ENCODE peak calls at places on chromosomes 7 and 10, in six cellular contexts. D is keratinocyte, A is endothelial cell of umbilical vein, O is SK-N-SH, B is IMR-90, W is mammary epithelial cell. T is an unnamed sample.

GRCh38 chr10:70549962-70550845 is 52.3 kb downstream of the PRF1 start:
- DNase-seq in D (no peak), A (peak; percentile 59), O (peak; percentile 88), W (peak; percentile 39), B (peak; percentile 48), T (peak; percentile 39)

GRCh38 chr10:132409667-132410028 is 12.6 kb downstream of the PWWP2B start:
- DNase-seq in A (no peak), D (no peak), W (no peak), B (no peak), O (no peak), T (no peak)

GRCh38 chr7:66952343-66953043 is 31.5 kb downstream of the TMEM248 start:
- DNase-seq in W (peak; percentile 66), B (peak; percentile 77), O (no peak), A (peak; percentile 68), D (peak; percentile 23), T (peak; percentile 61)

GRCh38 chr7:82851126-82851525 is 311.6 kb downstream of the PCLO start:
- DNase-seq in O (no peak), A (no peak), D (no peak), W (no peak), B (no peak), T (no peak)

GRCh38 chr10:93438796-93439253 is 43.3 kb downstream of the MYOF start:
- DNase-seq in D (peak; percentile 77), W (peak; percentile 91), O (no peak), B (no peak), A (no peak), T (no peak)

GRCh38 chr7:93226310-93226709 is at the start of gene HEPACAM2:
- DNase-seq in D (no peak), W (no peak), B (no peak), O (no peak), A (no peak), T (no peak)

GRCh38 chr7:78179211-78179610 is 380.6 kb downstream of the PHTF2 start:
- DNase-seq in W (no peak), B (no peak), A (no peak), D (no peak), O (no peak), T (no peak)

GRCh38 chr10:33136271-33136670 is 178.2 kb upstream of the ITGB1 start:
- DNase-seq in B (peak; percentile 77), W (peak; percentile 96), D (peak; percentile 15), O (no peak), A (no peak), T (peak; percentile 67)

GRCh38 chr10:49650724-49651034 is 28.8 kb upstream of the C10orf53 start:
- DNase-seq in D (no peak), B (no peak), A (no peak), W (no peak), O (peak; percentile 4), T (no peak)

GRCh38 chr10:52755297-52756062 is 17.1 kb downstream of the MBL2 start:
- DNase-seq in W (peak; percentile 55), O (no peak), D (no peak), B (peak; percentile 70), A (no peak), T (peak; percentile 70)

GRCh38 chr10:133104076-133104965 is 16.6 kb downstream of the ADGRA1 start:
- DNase-seq in W (no peak), O (no peak), A (no peak), D (no peak), B (no peak), T (no peak)

GRCh38 chr10:100728928-100729876 is 16.2 kb upstream of the PAX2 start:
- DNase-seq in A (no peak), D (no peak), B (peak; percentile 13), O (peak; percentile 83), W (no peak), T (peak; percentile 19)

GRCh38 chr10:61987537-61987936 is 86.0 kb downstream of the ARID5B start:
- DNase-seq in B (no peak), A (no peak), W (no peak), O (no peak), D (no peak), T (no peak)

GRCh38 chr10:113425596-113425995 is 127.3 kb upstream of the HABP2 start:
- DNase-seq in O (no peak), W (no peak), A (peak; percentile 62), B (no peak), D (no peak), T (no peak)

GRCh38 chr10:119339099-119339498 is 131.7 kb downstream of the GRK5 start:
- DNase-seq in O (no peak), B (no peak), A (no peak), D (no peak), W (no peak), T (no peak)

GRCh38 chr10:119268871-119269506 is 61.6 kb downstream of the GRK5 start:
- DNase-seq in O (no peak), D (no peak), W (no peak), A (peak; percentile 46), B (peak; percentile 45), T (no peak)

GRCh38 chr10:4883079-4883739 is 57.2 kb downstream of the AKR1E2 start:
- DNase-seq in A (no peak), D (peak; percentile 35), O (no peak), B (peak; percentile 83), W (peak; percentile 80), T (peak; percentile 84)

GRCh38 chr7:17357952-17358351 is 59.5 kb downstream of the AHR start:
- DNase-seq in D (no peak), O (no peak), B (peak; percentile 26), W (no peak), A (no peak), T (no peak)

GRCh38 chr10:70684841-70685457 is 12.6 kb downstream of the ADAMTS14 start:
- DNase-seq in W (no peak), D (no peak), A (no peak), O (no peak), B (no peak), T (no peak)

GRCh38 chr10:67697646-67698245 is 1.8 kb upstream of the CTNNA3 start:
- DNase-seq in W (peak; percentile 16), A (peak; percentile 80), B (peak; percentile 56), O (peak; percentile 62), D (no peak), T (peak; percentile 47)

GRCh38 chr7:143284591-143285453 is at the start of gene TMEM139:
- DNase-seq in O (peak; percentile 56), B (no peak), W (no peak), A (no peak), D (no peak), T (no peak)

GRCh38 chr7:143285454-143285756 is 647 bp downstream of the TMEM139 start:
- DNase-seq in A (no peak), D (no peak), B (no peak), O (no peak), W (peak; percentile 43), T (no peak)

GRCh38 chr7:143287321-143287934 is 723 bp upstream of the CASP2 start:
- DNase-seq in D (no peak), O (no peak), W (no peak), B (no peak), A (no peak), T (no peak)

GRCh38 chr7:143286522-143286890 is 1.6 kb upstream of the CASP2 start:
- DNase-seq in D (no peak), W (no peak), B (no peak), A (no peak), O (no peak), T (no peak)

GRCh38 chr7:143285806-143286521 is 1.2 kb downstream of the TMEM139 start:
- DNase-seq in B (no peak), W (no peak), D (no peak), A (no peak), O (no peak), T (no peak)
- H3K4me3 ChIP-seq in B (no peak overlapping the region), W (peak overlapping the region; percentile 41), D (peak overlapping the region; percentile 67), A (no peak overlapping the region), O (no peak overlapping the region), T (no peak overlapping the region)

DNA sequence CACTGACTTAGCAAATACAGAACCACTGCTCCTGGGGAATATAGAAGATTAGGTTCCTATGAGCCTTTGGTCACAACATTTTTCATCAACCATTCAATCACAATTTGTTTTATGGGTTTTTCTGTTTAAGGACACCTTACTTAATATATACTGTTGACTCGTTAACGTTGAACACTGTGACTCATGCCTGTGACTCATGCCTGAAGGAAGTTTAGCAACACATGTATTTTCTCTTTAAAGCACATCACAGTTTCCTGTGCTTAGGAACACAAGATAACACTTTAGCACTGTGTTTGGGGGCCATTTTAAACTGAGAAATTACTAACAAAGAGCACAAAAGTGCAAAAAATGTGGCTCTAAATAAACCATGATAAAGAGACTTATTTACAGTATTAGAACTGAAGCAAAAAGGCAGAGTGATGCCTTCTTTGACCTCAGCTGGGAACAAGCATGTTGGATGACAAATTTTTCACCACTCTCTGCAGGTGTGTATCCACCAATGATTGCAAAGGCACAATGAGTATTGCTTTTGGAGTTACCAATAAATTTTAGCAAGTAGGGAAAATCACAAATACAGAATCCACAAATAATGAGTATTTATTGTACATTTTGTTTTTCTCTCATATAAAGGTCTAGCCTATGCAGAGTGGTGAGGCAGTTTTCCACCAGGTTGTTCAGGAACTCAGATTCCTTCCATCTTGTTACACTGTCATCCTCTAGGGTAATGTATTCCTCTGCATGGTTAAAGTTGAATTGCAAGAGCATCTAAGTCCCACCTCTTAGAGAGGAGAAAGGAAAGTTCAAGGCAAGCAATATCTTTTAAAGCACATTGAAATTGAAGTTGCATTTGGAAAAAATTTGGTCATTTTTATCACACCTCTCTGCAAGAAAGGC is 7.3 kb downstream of the FGFBP3 start:
- DNase-seq in B (peak; percentile 97), W (peak; percentile 92), O (no peak), D (peak; percentile 40), A (peak; percentile 97), T (peak; percentile 95)
- H3K9ac ChIP-seq in B (no peak overlapping the region), W (no peak overlapping the region), O (no peak overlapping the region), D (peak overlapping the region; percentile 2), A (peak overlapping the region; percentile 47), T (no peak overlapping the region)

GRCh38 chr7:148723846-148724245 is 25.1 kb downstream of the CUL1 start:
- DNase-seq in B (no peak), O (no peak), D (no peak), W (no peak), A (no peak), T (peak; percentile 27)

GRCh38 chr7:148723166-148723559 is 24.5 kb downstream of the CUL1 start:
- DNase-seq in D (no peak), O (no peak), A (no peak), B (no peak), W (no peak), T (no peak)

GRCh38 chr7:148729984-148730733 is 31.5 kb downstream of the CUL1 start:
- DNase-seq in A (no peak), D (no peak), B (peak; percentile 80), O (no peak), W (no peak), T (peak; percentile 58)

GRCh38 chr7:148726385-148726784 is 27.7 kb downstream of the CUL1 start:
- DNase-seq in W (no peak), B (no peak), A (no peak), D (no peak), O (no peak), T (no peak)

GRCh38 chr7:148727501-148728278 is 29.0 kb downstream of the CUL1 start:
- DNase-seq in W (peak; percentile 54), O (no peak), D (no peak), B (no peak), A (no peak), T (no peak)
- H4K20me1 ChIP-seq in W (peaks cover 5% of the 10 kb centered on the region), O (peaks cover 84% of the 10 kb centered on the region), D (peaks cover 10% of the 10 kb centered on the region), B (peaks cover 81% of the 10 kb centered on the region), A (peaks cover 6% of the 10 kb centered on the region), T (no peaks in the 10 kb centered on the region)

DNA sequence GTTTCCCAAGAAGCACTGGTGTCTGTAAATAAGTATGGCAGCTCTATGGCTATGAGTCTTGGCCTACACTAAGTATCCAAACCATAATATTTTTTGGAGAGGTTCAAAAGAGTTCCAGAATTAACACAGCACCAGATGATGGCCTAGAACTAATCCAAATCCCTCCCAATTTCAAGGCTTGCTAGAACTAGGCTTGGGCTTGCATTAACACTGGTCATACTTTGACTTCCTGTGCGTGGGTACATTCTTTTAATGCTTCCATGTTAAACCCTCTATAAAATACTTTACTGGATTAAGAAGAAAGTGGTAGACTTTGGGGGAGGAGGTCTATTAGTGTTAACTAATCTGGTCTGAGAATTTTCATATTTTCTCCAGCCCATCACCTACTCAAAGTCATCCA is 3.1 kb downstream of the AASS start:
- DNase-seq in D (no peak), W (no peak), B (no peak), A (no peak), O (no peak), T (no peak)
- H3K4me3 ChIP-seq in D (no peak overlapping the region), W (no peak overlapping the region), B (no peak overlapping the region), A (no peak overlapping the region), O (no peak overlapping the region), T (no peak overlapping the region)

T was measured in fibroblast of lung.